ENCODE peak calls at places on chromosomes 13 and 19, in ten cellular contexts. One of them, this sample, is unnamed.

GRCh38 chr13:37118002-37118401 is 12.5 kb upstream of the CSNK1A1L start:
- DNase-seq in activated CD4-positive, alpha-beta memory T cell treated with anti-CD3 and anti-CD28 coated beads, Interleukin-2, amount 10 ng/mL, durations not matched to agents 7 days and 5 days: no peak
- DNase-seq in BE2C: no peak
- DNase-seq in mesendoderm: no peak
- DNase-seq in activated T-cell treated with anti-CD3 and anti-CD28 coated beads, Interleukin-2, amount 50 U/mL, for 72 hours: no peak
- DNase-seq in activated T-helper 9 cell treated with anti-CD3 and anti-CD28 coated beads, Interleukin-2, amount 50 U/mL, for 16 hours: no peak
- DNase-seq in left lung: no peak
- DNase-seq in stimulated activated CD8-positive, alpha-beta memory T cell treated with anti-CD3 and anti-CD28 coated beads, Interleukin-4, amount 100 ng/mL, for 4 hours: no peak
- DNase-seq in sigmoid colon: no peak
- DNase-seq in tibial nerve: no peak
- DNase-seq in this sample: no peak

GRCh38 chr13:110868631-110869165 is 46.2 kb downstream of the ANKRD10 start:
- DNase-seq in tibial nerve: no peak
- DNase-seq in sigmoid colon: peak
- DNase-seq in activated T-helper 9 cell treated with anti-CD3 and anti-CD28 coated beads, Interleukin-2, amount 50 U/mL, for 16 hours: no peak
- DNase-seq in BE2C: no peak
- DNase-seq in activated CD4-positive, alpha-beta memory T cell treated with anti-CD3 and anti-CD28 coated beads, Interleukin-2, amount 10 ng/mL, durations not matched to agents 7 days and 5 days: no peak
- DNase-seq in stimulated activated CD8-positive, alpha-beta memory T cell treated with anti-CD3 and anti-CD28 coated beads, Interleukin-4, amount 100 ng/mL, for 4 hours: no peak
- DNase-seq in activated T-cell treated with anti-CD3 and anti-CD28 coated beads, Interleukin-2, amount 50 U/mL, for 72 hours: no peak
- DNase-seq in left lung: no peak
- DNase-seq in mesendoderm: no peak
- DNase-seq in this sample: no peak

GRCh38 chr19:51702103-51702753 is 9.1 kb downstream of the SPACA6 start:
- DNase-seq in activated T-helper 9 cell treated with anti-CD3 and anti-CD28 coated beads, Interleukin-2, amount 50 U/mL, for 16 hours: peak
- DNase-seq in tibial nerve: peak
- DNase-seq in BE2C: peak
- DNase-seq in left lung: peak
- DNase-seq in activated CD4-positive, alpha-beta memory T cell treated with anti-CD3 and anti-CD28 coated beads, Interleukin-2, amount 10 ng/mL, durations not matched to agents 7 days and 5 days: no peak
- DNase-seq in sigmoid colon: peak
- DNase-seq in stimulated activated CD8-positive, alpha-beta memory T cell treated with anti-CD3 and anti-CD28 coated beads, Interleukin-4, amount 100 ng/mL, for 4 hours: no peak
- DNase-seq in mesendoderm: peak
- DNase-seq in activated T-cell treated with anti-CD3 and anti-CD28 coated beads, Interleukin-2, amount 50 U/mL, for 72 hours: peak
- DNase-seq in this sample: no peak

GRCh38 chr19:5238700-5239099 is 101.9 kb downstream of the PTPRS start:
- DNase-seq in mesendoderm: peak
- DNase-seq in left lung: no peak
- DNase-seq in activated CD4-positive, alpha-beta memory T cell treated with anti-CD3 and anti-CD28 coated beads, Interleukin-2, amount 10 ng/mL, durations not matched to agents 7 days and 5 days: no peak
- DNase-seq in activated T-helper 9 cell treated with anti-CD3 and anti-CD28 coated beads, Interleukin-2, amount 50 U/mL, for 16 hours: no peak
- DNase-seq in stimulated activated CD8-positive, alpha-beta memory T cell treated with anti-CD3 and anti-CD28 coated beads, Interleukin-4, amount 100 ng/mL, for 4 hours: no peak
- DNase-seq in sigmoid colon: no peak
- DNase-seq in tibial nerve: no peak
- DNase-seq in activated T-cell treated with anti-CD3 and anti-CD28 coated beads, Interleukin-2, amount 50 U/mL, for 72 hours: no peak
- DNase-seq in BE2C: no peak
- DNase-seq in this sample: no peak

GRCh38 chr13:73717632-73718031 is 416.6 kb downstream of the KLF12 start:
- DNase-seq in stimulated activated CD8-positive, alpha-beta memory T cell treated with anti-CD3 and anti-CD28 coated beads, Interleukin-4, amount 100 ng/mL, for 4 hours: no peak
- DNase-seq in activated CD4-positive, alpha-beta memory T cell treated with anti-CD3 and anti-CD28 coated beads, Interleukin-2, amount 10 ng/mL, durations not matched to agents 7 days and 5 days: no peak
- DNase-seq in tibial nerve: no peak
- DNase-seq in mesendoderm: no peak
- DNase-seq in sigmoid colon: no peak
- DNase-seq in activated T-cell treated with anti-CD3 and anti-CD28 coated beads, Interleukin-2, amount 50 U/mL, for 72 hours: peak
- DNase-seq in BE2C: no peak
- DNase-seq in left lung: no peak
- DNase-seq in activated T-helper 9 cell treated with anti-CD3 and anti-CD28 coated beads, Interleukin-2, amount 50 U/mL, for 16 hours: no peak
- DNase-seq in this sample: no peak

GRCh38 chr19:10262771-10263170 is 8.1 kb upstream of the ICAM1 start:
- DNase-seq in activated T-helper 9 cell treated with anti-CD3 and anti-CD28 coated beads, Interleukin-2, amount 50 U/mL, for 16 hours: no peak
- DNase-seq in BE2C: no peak
- DNase-seq in sigmoid colon: no peak
- DNase-seq in mesendoderm: no peak
- DNase-seq in left lung: no peak
- DNase-seq in activated T-cell treated with anti-CD3 and anti-CD28 coated beads, Interleukin-2, amount 50 U/mL, for 72 hours: no peak
- DNase-seq in stimulated activated CD8-positive, alpha-beta memory T cell treated with anti-CD3 and anti-CD28 coated beads, Interleukin-4, amount 100 ng/mL, for 4 hours: no peak
- DNase-seq in activated CD4-positive, alpha-beta memory T cell treated with anti-CD3 and anti-CD28 coated beads, Interleukin-2, amount 10 ng/mL, durations not matched to agents 7 days and 5 days: no peak
- DNase-seq in tibial nerve: no peak
- DNase-seq in this sample: no peak

GRCh38 chr13:24502567-24503375 is 9.8 kb downstream of the PARP4 start:
- DNase-seq in tibial nerve: no peak
- DNase-seq in activated CD4-positive, alpha-beta memory T cell treated with anti-CD3 and anti-CD28 coated beads, Interleukin-2, amount 10 ng/mL, durations not matched to agents 7 days and 5 days: no peak
- DNase-seq in mesendoderm: peak
- DNase-seq in stimulated activated CD8-positive, alpha-beta memory T cell treated with anti-CD3 and anti-CD28 coated beads, Interleukin-4, amount 100 ng/mL, for 4 hours: no peak
- DNase-seq in activated T-helper 9 cell treated with anti-CD3 and anti-CD28 coated beads, Interleukin-2, amount 50 U/mL, for 16 hours: no peak
- DNase-seq in sigmoid colon: no peak
- DNase-seq in left lung: no peak
- DNase-seq in activated T-cell treated with anti-CD3 and anti-CD28 coated beads, Interleukin-2, amount 50 U/mL, for 72 hours: no peak
- DNase-seq in BE2C: no peak
- DNase-seq in this sample: peak

GRCh38 chr19:9531933-9532332 is 6.5 kb downstream of the ZNF426 start:
- DNase-seq in mesendoderm: no peak
- DNase-seq in left lung: no peak
- DNase-seq in sigmoid colon: no peak
- DNase-seq in activated T-helper 9 cell treated with anti-CD3 and anti-CD28 coated beads, Interleukin-2, amount 50 U/mL, for 16 hours: no peak
- DNase-seq in activated CD4-positive, alpha-beta memory T cell treated with anti-CD3 and anti-CD28 coated beads, Interleukin-2, amount 10 ng/mL, durations not matched to agents 7 days and 5 days: no peak
- DNase-seq in BE2C: no peak
- DNase-seq in activated T-cell treated with anti-CD3 and anti-CD28 coated beads, Interleukin-2, amount 50 U/mL, for 72 hours: no peak
- DNase-seq in stimulated activated CD8-positive, alpha-beta memory T cell treated with anti-CD3 and anti-CD28 coated beads, Interleukin-4, amount 100 ng/mL, for 4 hours: no peak
- DNase-seq in tibial nerve: no peak
- DNase-seq in this sample: no peak

GRCh38 chr13:87274209-87274819 is 396.9 kb upstream of the SLITRK5 start:
- DNase-seq in activated T-helper 9 cell treated with anti-CD3 and anti-CD28 coated beads, Interleukin-2, amount 50 U/mL, for 16 hours: no peak
- DNase-seq in activated T-cell treated with anti-CD3 and anti-CD28 coated beads, Interleukin-2, amount 50 U/mL, for 72 hours: peak
- DNase-seq in activated CD4-positive, alpha-beta memory T cell treated with anti-CD3 and anti-CD28 coated beads, Interleukin-2, amount 10 ng/mL, durations not matched to agents 7 days and 5 days: peak
- DNase-seq in sigmoid colon: no peak
- DNase-seq in mesendoderm: peak
- DNase-seq in tibial nerve: no peak
- DNase-seq in left lung: no peak
- DNase-seq in stimulated activated CD8-positive, alpha-beta memory T cell treated with anti-CD3 and anti-CD28 coated beads, Interleukin-4, amount 100 ng/mL, for 4 hours: no peak
- DNase-seq in BE2C: peak
- DNase-seq in this sample: peak

GRCh38 chr19:4064551-4065260 is 2.0 kb downstream of the ZBTB7A start:
- DNase-seq in sigmoid colon: peak
- DNase-seq in mesendoderm: peak
- DNase-seq in activated CD4-positive, alpha-beta memory T cell treated with anti-CD3 and anti-CD28 coated beads, Interleukin-2, amount 10 ng/mL, durations not matched to agents 7 days and 5 days: peak
- DNase-seq in activated T-cell treated with anti-CD3 and anti-CD28 coated beads, Interleukin-2, amount 50 U/mL, for 72 hours: no peak
- DNase-seq in activated T-helper 9 cell treated with anti-CD3 and anti-CD28 coated beads, Interleukin-2, amount 50 U/mL, for 16 hours: no peak
- DNase-seq in left lung: no peak
- DNase-seq in stimulated activated CD8-positive, alpha-beta memory T cell treated with anti-CD3 and anti-CD28 coated beads, Interleukin-4, amount 100 ng/mL, for 4 hours: no peak
- DNase-seq in tibial nerve: no peak
- DNase-seq in BE2C: peak
- DNase-seq in this sample: no peak

GRCh38 chr13:112134150-112135075 is 67.5 kb downstream of the SOX1 start:
- DNase-seq in BE2C: no peak
- DNase-seq in mesendoderm: no peak
- DNase-seq in left lung: no peak
- DNase-seq in activated T-cell treated with anti-CD3 and anti-CD28 coated beads, Interleukin-2, amount 50 U/mL, for 72 hours: no peak
- DNase-seq in activated CD4-positive, alpha-beta memory T cell treated with anti-CD3 and anti-CD28 coated beads, Interleukin-2, amount 10 ng/mL, durations not matched to agents 7 days and 5 days: no peak
- DNase-seq in activated T-helper 9 cell treated with anti-CD3 and anti-CD28 coated beads, Interleukin-2, amount 50 U/mL, for 16 hours: no peak
- DNase-seq in tibial nerve: no peak
- DNase-seq in sigmoid colon: no peak
- DNase-seq in stimulated activated CD8-positive, alpha-beta memory T cell treated with anti-CD3 and anti-CD28 coated beads, Interleukin-4, amount 100 ng/mL, for 4 hours: no peak
- DNase-seq in this sample: no peak

GRCh38 chr19:53771133-53771532 is 53.0 kb downstream of the NLRP12 start:
- DNase-seq in BE2C: no peak
- DNase-seq in left lung: no peak
- DNase-seq in activated CD4-positive, alpha-beta memory T cell treated with anti-CD3 and anti-CD28 coated beads, Interleukin-2, amount 10 ng/mL, durations not matched to agents 7 days and 5 days: no peak
- DNase-seq in tibial nerve: no peak
- DNase-seq in mesendoderm: peak
- DNase-seq in activated T-helper 9 cell treated with anti-CD3 and anti-CD28 coated beads, Interleukin-2, amount 50 U/mL, for 16 hours: no peak
- DNase-seq in activated T-cell treated with anti-CD3 and anti-CD28 coated beads, Interleukin-2, amount 50 U/mL, for 72 hours: no peak
- DNase-seq in stimulated activated CD8-positive, alpha-beta memory T cell treated with anti-CD3 and anti-CD28 coated beads, Interleukin-4, amount 100 ng/mL, for 4 hours: no peak
- DNase-seq in sigmoid colon: no peak
- DNase-seq in this sample: no peak

GRCh38 chr19:29381353-29382203 is 144.2 kb upstream of the VSTM2B start:
- DNase-seq in activated CD4-positive, alpha-beta memory T cell treated with anti-CD3 and anti-CD28 coated beads, Interleukin-2, amount 10 ng/mL, durations not matched to agents 7 days and 5 days: no peak
- DNase-seq in BE2C: no peak
- DNase-seq in tibial nerve: no peak
- DNase-seq in left lung: no peak
- DNase-seq in stimulated activated CD8-positive, alpha-beta memory T cell treated with anti-CD3 and anti-CD28 coated beads, Interleukin-4, amount 100 ng/mL, for 4 hours: no peak
- DNase-seq in activated T-cell treated with anti-CD3 and anti-CD28 coated beads, Interleukin-2, amount 50 U/mL, for 72 hours: no peak
- DNase-seq in mesendoderm: no peak
- DNase-seq in activated T-helper 9 cell treated with anti-CD3 and anti-CD28 coated beads, Interleukin-2, amount 50 U/mL, for 16 hours: no peak
- DNase-seq in sigmoid colon: peak
- DNase-seq in this sample: no peak

GRCh38 chr19:55305983-55306562 is 19.1 kb downstream of the TMEM150B start:
- DNase-seq in activated T-helper 9 cell treated with anti-CD3 and anti-CD28 coated beads, Interleukin-2, amount 50 U/mL, for 16 hours: no peak
- DNase-seq in stimulated activated CD8-positive, alpha-beta memory T cell treated with anti-CD3 and anti-CD28 coated beads, Interleukin-4, amount 100 ng/mL, for 4 hours: no peak
- DNase-seq in sigmoid colon: no peak
- DNase-seq in tibial nerve: no peak
- DNase-seq in left lung: no peak
- DNase-seq in BE2C: no peak
- DNase-seq in mesendoderm: peak
- DNase-seq in activated T-cell treated with anti-CD3 and anti-CD28 coated beads, Interleukin-2, amount 50 U/mL, for 72 hours: no peak
- DNase-seq in activated CD4-positive, alpha-beta memory T cell treated with anti-CD3 and anti-CD28 coated beads, Interleukin-2, amount 10 ng/mL, durations not matched to agents 7 days and 5 days: no peak
- DNase-seq in this sample: no peak

GRCh38 chr13:20190481-20191310 is 2.0 kb downstream of the GJB2 start:
- DNase-seq in activated T-helper 9 cell treated with anti-CD3 and anti-CD28 coated beads, Interleukin-2, amount 50 U/mL, for 16 hours: no peak
- DNase-seq in mesendoderm: no peak
- DNase-seq in activated CD4-positive, alpha-beta memory T cell treated with anti-CD3 and anti-CD28 coated beads, Interleukin-2, amount 10 ng/mL, durations not matched to agents 7 days and 5 days: no peak
- DNase-seq in sigmoid colon: no peak
- DNase-seq in stimulated activated CD8-positive, alpha-beta memory T cell treated with anti-CD3 and anti-CD28 coated beads, Interleukin-4, amount 100 ng/mL, for 4 hours: no peak
- DNase-seq in tibial nerve: no peak
- DNase-seq in BE2C: no peak
- DNase-seq in activated T-cell treated with anti-CD3 and anti-CD28 coated beads, Interleukin-2, amount 50 U/mL, for 72 hours: no peak
- DNase-seq in left lung: no peak
- DNase-seq in this sample: no peak

GRCh38 chr19:1001538-1002166 is 1.4 kb downstream of the GRIN3B start:
- DNase-seq in sigmoid colon: no peak
- DNase-seq in activated T-helper 9 cell treated with anti-CD3 and anti-CD28 coated beads, Interleukin-2, amount 50 U/mL, for 16 hours: peak
- DNase-seq in BE2C: peak
- DNase-seq in stimulated activated CD8-positive, alpha-beta memory T cell treated with anti-CD3 and anti-CD28 coated beads, Interleukin-4, amount 100 ng/mL, for 4 hours: peak
- DNase-seq in mesendoderm: peak
- DNase-seq in tibial nerve: no peak
- DNase-seq in left lung: peak
- DNase-seq in activated T-cell treated with anti-CD3 and anti-CD28 coated beads, Interleukin-2, amount 50 U/mL, for 72 hours: peak
- DNase-seq in activated CD4-positive, alpha-beta memory T cell treated with anti-CD3 and anti-CD28 coated beads, Interleukin-2, amount 10 ng/mL, durations not matched to agents 7 days and 5 days: peak
- DNase-seq in this sample: peak

GRCh38 chr19:10112037-10112751 is 701 bp downstream of the P2RY11 start:
- DNase-seq in activated T-cell treated with anti-CD3 and anti-CD28 coated beads, Interleukin-2, amount 50 U/mL, for 72 hours: peak
- DNase-seq in tibial nerve: no peak
- DNase-seq in left lung: peak
- DNase-seq in BE2C: no peak
- DNase-seq in activated CD4-positive, alpha-beta memory T cell treated with anti-CD3 and anti-CD28 coated beads, Interleukin-2, amount 10 ng/mL, durations not matched to agents 7 days and 5 days: peak
- DNase-seq in stimulated activated CD8-positive, alpha-beta memory T cell treated with anti-CD3 and anti-CD28 coated beads, Interleukin-4, amount 100 ng/mL, for 4 hours: peak
- DNase-seq in sigmoid colon: no peak
- DNase-seq in activated T-helper 9 cell treated with anti-CD3 and anti-CD28 coated beads, Interleukin-2, amount 50 U/mL, for 16 hours: peak
- DNase-seq in mesendoderm: peak
- DNase-seq in this sample: no peak

GRCh38 chr13:85698236-85698635 is 101.0 kb downstream of the SLITRK6 start:
- DNase-seq in tibial nerve: no peak
- DNase-seq in stimulated activated CD8-positive, alpha-beta memory T cell treated with anti-CD3 and anti-CD28 coated beads, Interleukin-4, amount 100 ng/mL, for 4 hours: no peak
- DNase-seq in sigmoid colon: no peak
- DNase-seq in activated T-cell treated with anti-CD3 and anti-CD28 coated beads, Interleukin-2, amount 50 U/mL, for 72 hours: no peak
- DNase-seq in BE2C: no peak
- DNase-seq in mesendoderm: no peak
- DNase-seq in activated CD4-positive, alpha-beta memory T cell treated with anti-CD3 and anti-CD28 coated beads, Interleukin-2, amount 10 ng/mL, durations not matched to agents 7 days and 5 days: no peak
- DNase-seq in left lung: no peak
- DNase-seq in activated T-helper 9 cell treated with anti-CD3 and anti-CD28 coated beads, Interleukin-2, amount 50 U/mL, for 16 hours: no peak
- DNase-seq in this sample: no peak

GRCh38 chr13:75762066-75762937 is 126.2 kb downstream of the LMO7 start:
- DNase-seq in activated T-helper 9 cell treated with anti-CD3 and anti-CD28 coated beads, Interleukin-2, amount 50 U/mL, for 16 hours: no peak
- DNase-seq in activated CD4-positive, alpha-beta memory T cell treated with anti-CD3 and anti-CD28 coated beads, Interleukin-2, amount 10 ng/mL, durations not matched to agents 7 days and 5 days: peak
- DNase-seq in activated T-cell treated with anti-CD3 and anti-CD28 coated beads, Interleukin-2, amount 50 U/mL, for 72 hours: peak
- DNase-seq in mesendoderm: no peak
- DNase-seq in sigmoid colon: no peak
- DNase-seq in BE2C: no peak
- DNase-seq in tibial nerve: no peak
- DNase-seq in left lung: no peak
- DNase-seq in stimulated activated CD8-positive, alpha-beta memory T cell treated with anti-CD3 and anti-CD28 coated beads, Interleukin-4, amount 100 ng/mL, for 4 hours: no peak
- DNase-seq in this sample: no peak

GRCh38 chr19:30001794-30002193 is 59.8 kb downstream of the URI1 start:
- DNase-seq in left lung: no peak
- DNase-seq in stimulated activated CD8-positive, alpha-beta memory T cell treated with anti-CD3 and anti-CD28 coated beads, Interleukin-4, amount 100 ng/mL, for 4 hours: no peak
- DNase-seq in sigmoid colon: no peak
- DNase-seq in mesendoderm: no peak
- DNase-seq in activated T-helper 9 cell treated with anti-CD3 and anti-CD28 coated beads, Interleukin-2, amount 50 U/mL, for 16 hours: no peak
- DNase-seq in tibial nerve: no peak
- DNase-seq in activated CD4-positive, alpha-beta memory T cell treated with anti-CD3 and anti-CD28 coated beads, Interleukin-2, amount 10 ng/mL, durations not matched to agents 7 days and 5 days: no peak
- DNase-seq in activated T-cell treated with anti-CD3 and anti-CD28 coated beads, Interleukin-2, amount 50 U/mL, for 72 hours: no peak
- DNase-seq in BE2C: no peak
- DNase-seq in this sample: no peak

GRCh38 chr13:44918323-44919102 is 70.8 kb downstream of the NUFIP1 start:
- DNase-seq in mesendoderm: peak
- DNase-seq in tibial nerve: peak
- DNase-seq in BE2C: peak
- DNase-seq in activated T-helper 9 cell treated with anti-CD3 and anti-CD28 coated beads, Interleukin-2, amount 50 U/mL, for 16 hours: peak
- DNase-seq in stimulated activated CD8-positive, alpha-beta memory T cell treated with anti-CD3 and anti-CD28 coated beads, Interleukin-4, amount 100 ng/mL, for 4 hours: peak
- DNase-seq in sigmoid colon: peak
- DNase-seq in left lung: peak
- DNase-seq in activated CD4-positive, alpha-beta memory T cell treated with anti-CD3 and anti-CD28 coated beads, Interleukin-2, amount 10 ng/mL, durations not matched to agents 7 days and 5 days: peak
- DNase-seq in activated T-cell treated with anti-CD3 and anti-CD28 coated beads, Interleukin-2, amount 50 U/mL, for 72 hours: peak
- DNase-seq in this sample: no peak

GRCh38 chr13:33383724-33384577 is 98.4 kb upstream of the STARD13 start:
- DNase-seq in BE2C: no peak
- DNase-seq in left lung: no peak
- DNase-seq in stimulated activated CD8-positive, alpha-beta memory T cell treated with anti-CD3 and anti-CD28 coated beads, Interleukin-4, amount 100 ng/mL, for 4 hours: no peak
- DNase-seq in activated T-cell treated with anti-CD3 and anti-CD28 coated beads, Interleukin-2, amount 50 U/mL, for 72 hours: no peak
- DNase-seq in activated T-helper 9 cell treated with anti-CD3 and anti-CD28 coated beads, Interleukin-2, amount 50 U/mL, for 16 hours: no peak
- DNase-seq in activated CD4-positive, alpha-beta memory T cell treated with anti-CD3 and anti-CD28 coated beads, Interleukin-2, amount 10 ng/mL, durations not matched to agents 7 days and 5 days: no peak
- DNase-seq in sigmoid colon: no peak
- DNase-seq in tibial nerve: no peak
- DNase-seq in mesendoderm: no peak
- DNase-seq in this sample: no peak

GRCh38 chr13:21413013-21413412 is 46.1 kb downstream of the ZDHHC20 start:
- DNase-seq in BE2C: no peak
- DNase-seq in left lung: no peak
- DNase-seq in stimulated activated CD8-positive, alpha-beta memory T cell treated with anti-CD3 and anti-CD28 coated beads, Interleukin-4, amount 100 ng/mL, for 4 hours: no peak
- DNase-seq in activated T-helper 9 cell treated with anti-CD3 and anti-CD28 coated beads, Interleukin-2, amount 50 U/mL, for 16 hours: no peak
- DNase-seq in sigmoid colon: no peak
- DNase-seq in activated T-cell treated with anti-CD3 and anti-CD28 coated beads, Interleukin-2, amount 50 U/mL, for 72 hours: no peak
- DNase-seq in tibial nerve: no peak
- DNase-seq in activated CD4-positive, alpha-beta memory T cell treated with anti-CD3 and anti-CD28 coated beads, Interleukin-2, amount 10 ng/mL, durations not matched to agents 7 days and 5 days: no peak
- DNase-seq in mesendoderm: no peak
- DNase-seq in this sample: no peak

GRCh38 chr19:3193256-3194062 is 7.7 kb downstream of the NCLN start:
- DNase-seq in left lung: no peak
- DNase-seq in activated T-helper 9 cell treated with anti-CD3 and anti-CD28 coated beads, Interleukin-2, amount 50 U/mL, for 16 hours: no peak
- DNase-seq in mesendoderm: no peak
- DNase-seq in sigmoid colon: no peak
- DNase-seq in activated CD4-positive, alpha-beta memory T cell treated with anti-CD3 and anti-CD28 coated beads, Interleukin-2, amount 10 ng/mL, durations not matched to agents 7 days and 5 days: no peak
- DNase-seq in activated T-cell treated with anti-CD3 and anti-CD28 coated beads, Interleukin-2, amount 50 U/mL, for 72 hours: no peak
- DNase-seq in stimulated activated CD8-positive, alpha-beta memory T cell treated with anti-CD3 and anti-CD28 coated beads, Interleukin-4, amount 100 ng/mL, for 4 hours: no peak
- DNase-seq in tibial nerve: no peak
- DNase-seq in BE2C: no peak
- DNase-seq in this sample: no peak

GRCh38 chr19:46878613-46879375 is 18.0 kb downstream of the ARHGAP35 start:
- DNase-seq in mesendoderm: no peak
- DNase-seq in stimulated activated CD8-positive, alpha-beta memory T cell treated with anti-CD3 and anti-CD28 coated beads, Interleukin-4, amount 100 ng/mL, for 4 hours: no peak
- DNase-seq in activated T-helper 9 cell treated with anti-CD3 and anti-CD28 coated beads, Interleukin-2, amount 50 U/mL, for 16 hours: no peak
- DNase-seq in BE2C: no peak
- DNase-seq in sigmoid colon: no peak
- DNase-seq in activated T-cell treated with anti-CD3 and anti-CD28 coated beads, Interleukin-2, amount 50 U/mL, for 72 hours: no peak
- DNase-seq in activated CD4-positive, alpha-beta memory T cell treated with anti-CD3 and anti-CD28 coated beads, Interleukin-2, amount 10 ng/mL, durations not matched to agents 7 days and 5 days: no peak
- DNase-seq in left lung: no peak
- DNase-seq in tibial nerve: no peak
- DNase-seq in this sample: no peak

This sample was measured in neuronal stem cell.